ENCODE peak calls at places on chromosomes 13 and 19, in seven cellular contexts. M is A549, D is K562, B is H1, E is GM12878, Q is HepG2, Y is HCT116. F is an unnamed sample.

GRCh38 chr13:74596691-74597090 is 462.5 kb upstream of the KLF12 start:
- DNase-seq in B (no peak), M (no peak), D (no peak), Q (no peak), E (no peak), Y (no peak), F (no peak)

GRCh38 chr13:100439247-100439955 is 149.2 kb downstream of the GGACT start:
- DNase-seq in D (no peak), Q (no peak), E (no peak), B (peak), M (peak), Y (no peak), F (no peak)

GRCh38 chr13:80116107-80116506 is 224.8 kb downstream of the SPRY2 start:
- DNase-seq in D (no peak), E (no peak), B (no peak), Q (no peak), M (no peak), Y (no peak), F (peak)

GRCh38 chr19:46546194-46546896 is 50.7 kb upstream of the PNMA8B start:
- DNase-seq in Y (no peak), E (no peak), M (peak), D (peak), Q (peak), B (no peak), F (peak)

GRCh38 chr13:55977436-55977835 is 1163.3 kb upstream of the PRR20A start:
- DNase-seq in M (no peak), Y (no peak), B (no peak), Q (no peak), E (no peak), D (no peak), F (no peak)

GRCh38 chr19:4624733-4625362 is 14.5 kb upstream of the TNFAIP8L1 start:
- DNase-seq in B (no peak), Y (peak), M (peak), E (no peak), D (peak), Q (peak), F (peak)

GRCh38 chr19:34096020-34096915 is 76.0 kb upstream of the LSM14A start:
- DNase-seq in M (peak), Y (peak), D (peak), Q (peak), B (no peak), E (no peak), F (peak)

GRCh38 chr13:33927315-33927714 is 109.4 kb downstream of the RFC3 start:
- DNase-seq in E (no peak), D (no peak), M (peak), B (no peak), Y (no peak), Q (no peak), F (peak)

GRCh38 chr13:112634102-112634501 is 46.1 kb upstream of the TUBGCP3 start:
- DNase-seq in B (no peak), Y (no peak), E (no peak), D (no peak), Q (no peak), M (no peak), F (no peak)

GRCh38 chr13:42041017-42041683 is 7.3 kb upstream of the DGKH start:
- DNase-seq in B (no peak), Q (no peak), Y (peak), D (peak), E (peak), M (peak), F (peak)

GRCh38 chr19:40467007-40467565 is 285 bp downstream of the SPTBN4 start:
- DNase-seq in E (no peak), Y (no peak), M (no peak), D (peak), B (no peak), Q (no peak), F (no peak)

GRCh38 chr13:99384468-99384867 is 77.3 kb upstream of the GPR183 start:
- DNase-seq in M (no peak), Q (no peak), Y (no peak), B (no peak), D (no peak), E (no peak), F (no peak)

GRCh38 chr19:7238091-7238490 is 56.1 kb downstream of the INSR start:
- DNase-seq in Y (no peak), B (no peak), E (no peak), M (no peak), D (no peak), Q (no peak), F (no peak)

GRCh38 chr19:6668696-6669095 is 1.3 kb downstream of the TNFSF14 start:
- DNase-seq in Q (no peak), M (no peak), B (no peak), D (no peak), E (no peak), Y (no peak), F (no peak)

GRCh38 chr13:114105351-114106225 is 26.8 kb downstream of the RASA3 start:
- DNase-seq in E (no peak), Y (no peak), M (no peak), Q (no peak), B (no peak), D (no peak), F (no peak)

GRCh38 chr13:98026457-98026857 is 73.0 kb downstream of the IPO5 start:
- DNase-seq in E (no peak), B (no peak), D (no peak), Q (peak), M (peak), Y (no peak), F (peak)

GRCh38 chr13:111038887-111039286 is 76.2 kb upstream of the ARHGEF7 start:
- DNase-seq in D (no peak), E (no peak), Q (no peak), B (no peak), M (no peak), Y (no peak), F (no peak)

GRCh38 chr13:64417609-64418008 is 2812.5 kb downstream of the PCDH9 start:
- DNase-seq in Q (no peak), M (no peak), B (no peak), Y (no peak), E (no peak), D (no peak), F (no peak)

GRCh38 chr19:49188626-49189200 is 31.1 kb downstream of the TRPM4 start:
- DNase-seq in M (no peak), Y (no peak), B (no peak), E (no peak), D (peak), Q (no peak), F (no peak)

GRCh38 chr19:10288662-10289166 is 1.0 kb upstream of the ICAM5 start:
- DNase-seq in D (peak), Y (peak), M (peak), Q (peak), E (no peak), B (no peak), F (peak)

GRCh38 chr19:49342291-49342721 is 7.1 kb downstream of the CD37 start:
- DNase-seq in Q (no peak), M (no peak), B (no peak), D (no peak), E (no peak), Y (no peak), F (no peak)

GRCh38 chr13:104871456-104871855 is 1664.0 kb downstream of the EFNB2 start:
- DNase-seq in M (no peak), D (no peak), B (no peak), E (no peak), Y (no peak), Q (no peak), F (no peak)

GRCh38 chr19:6729573-6730152 is 7.7 kb downstream of the GPR108 start:
- DNase-seq in E (no peak), M (no peak), Q (no peak), B (no peak), Y (no peak), D (no peak), F (no peak)

GRCh38 chr13:27038323-27038722 is 133.3 kb downstream of the USP12 start:
- DNase-seq in E (no peak), B (no peak), Q (no peak), Y (peak), D (no peak), M (peak), F (peak)

GRCh38 chr13:109629737-109630136 is 156.6 kb downstream of the IRS2 start:
- DNase-seq in Y (no peak), D (no peak), B (no peak), Q (no peak), M (no peak), E (no peak), F (no peak)

GRCh38 chr13:94009696-94010095 is 469.8 kb downstream of the DCT start:
- DNase-seq in B (no peak), M (no peak), Y (no peak), Q (no peak), D (no peak), E (no peak), F (peak)

GRCh38 chr19:4234142-4234861 is 5.0 kb downstream of the EBI3 start:
- DNase-seq in B (no peak), Q (peak), D (no peak), E (no peak), Y (no peak), M (no peak), F (no peak)

GRCh38 chr19:58558066-58558622 is at the start of gene UBE2M:
- DNase-seq in B (no peak), M (peak), E (no peak), D (peak), Y (no peak), Q (no peak), F (no peak)

GRCh38 chr13:38382946-38383345 is 33.3 kb downstream of the UFM1 start:
- DNase-seq in B (no peak), Q (no peak), D (no peak), Y (no peak), M (no peak), E (no peak), F (no peak)

GRCh38 chr13:25217023-25217909 is 45.2 kb upstream of the AMER2 start:
- DNase-seq in D (no peak), Q (no peak), Y (no peak), E (no peak), M (peak), B (no peak), F (peak)

GRCh38 chr13:19052180-19052579 is 129.4 kb downstream of the TUBA3C start:
- DNase-seq in B (no peak), M (no peak), Q (no peak), E (no peak), D (no peak), Y (no peak), F (no peak)

GRCh38 chr13:49635599-49636433 is 7.5 kb downstream of the ARL11 start:
- DNase-seq in Y (no peak), D (no peak), E (peak), Q (peak), B (peak), M (no peak), F (peak)
- TF ChIP-seq CEBPB in Y (no peak), D (no peak), E (no peak), Q (no peak), B (no peak), M (no peak), F (no peak)

GRCh38 chr19:55679343-55680257 is 4.6 kb downstream of the EPN1 start:
- DNase-seq in D (no peak), M (no peak), E (no peak), Q (no peak), B (no peak), Y (no peak), F (peak)

GRCh38 chr19:55677572-55678028 is 2.6 kb downstream of the EPN1 start:
- DNase-seq in Y (no peak), E (no peak), D (no peak), B (no peak), Q (no peak), M (no peak), F (no peak)

GRCh38 chr19:55676889-55677505 is 2.0 kb downstream of the EPN1 start:
- DNase-seq in Y (no peak), Q (no peak), D (no peak), B (no peak), M (no peak), E (no peak), F (no peak)

GRCh38 chr19:55676384-55676783 is 1.4 kb downstream of the EPN1 start:
- DNase-seq in Q (no peak), E (no peak), D (no peak), M (no peak), Y (no peak), B (no peak), F (peak)

GRCh38 chr19:55678121-55678671 is 3.2 kb downstream of the EPN1 start:
- DNase-seq in Q (no peak), D (no peak), M (no peak), E (peak), B (no peak), Y (no peak), F (no peak)
- TF ChIP-seq CEBPB in Q (no peak), D (no peak), M (no peak), E (no peak), B (no peak), Y (no peak), F (no peak)

GRCh38 chr19:50602935-50603334 is 34.7 kb upstream of the LRRC4B start:
- DNase-seq in E (no peak), M (no peak), D (peak), Q (no peak), B (no peak), Y (no peak), F (no peak)
- TF ChIP-seq CEBPB in E (no peak), M (no peak), D (no peak), Q (no peak), B (no peak), Y (no peak), F (no peak)

GRCh38 chr13:32209670-32210069 is 105.5 kb downstream of the ZAR1L start:
- DNase-seq in B (no peak), Q (no peak), E (no peak), M (no peak), Y (no peak), D (no peak), F (peak)
- TF ChIP-seq CEBPB in B (no peak), Q (no peak), E (no peak), M (no peak), Y (no peak), D (no peak), F (no peak)

F was measured in IMR-90.